ENCODE peak calls at places on chromosomes 4 and X, in five cellular contexts. Q, X, T, H and C are unnamed samples.

GRCh38 chrX:78997870-78998558 is 52.8 kb downstream of the P2RY10 start:
- DNase-seq in Q (no peak), X (no peak), T (no peak), H (no peak), C (no peak)

GRCh38 chr4:1356181-1356998 is 9.4 kb downstream of the UVSSA start:
- DNase-seq in Q (peak; percentile 64), X (peak; percentile 62), T (peak; percentile 30), H (peak; percentile 61), C (no peak)

GRCh38 chr4:83011779-83012630 is 1.4 kb upstream of the LIN54 start:
- DNase-seq in Q (peak; percentile 20), X (peak; percentile 30), T (no peak), H (no peak), C (peak; percentile 9)

GRCh38 chrX:148389629-148390028 is 110.8 kb upstream of the AFF2 start:
- DNase-seq in Q (no peak), X (no peak), T (no peak), H (no peak), C (no peak)

GRCh38 chr4:184415071-184415470 is 59.3 kb downstream of the IRF2 start:
- DNase-seq in Q (no peak), X (no peak), T (no peak), H (no peak), C (no peak)

GRCh38 chr4:77845929-77846328 is 16.7 kb upstream of the MRPL1 start:
- DNase-seq in Q (no peak), X (no peak), T (no peak), H (no peak), C (no peak)

GRCh38 chr4:33696586-33696985 is 2547.7 kb downstream of the ARAP2 start:
- DNase-seq in Q (no peak), X (no peak), T (peak; percentile 7), H (no peak), C (no peak)

GRCh38 chr4:169275180-169275579 is 4.4 kb upstream of the SH3RF1 start:
- DNase-seq in Q (no peak), X (no peak), T (no peak), H (no peak), C (no peak)

GRCh38 chrX:77572322-77572721 is 125.1 kb downstream of the FGF16 start:
- DNase-seq in Q (no peak), X (no peak), T (peak; percentile 21), H (no peak), C (no peak)

GRCh38 chr4:7412586-7412975 is 22.1 kb downstream of the PSAPL1 start:
- DNase-seq in Q (peak; percentile 2), X (peak; percentile 13), T (no peak), H (no peak), C (no peak)

DNA sequence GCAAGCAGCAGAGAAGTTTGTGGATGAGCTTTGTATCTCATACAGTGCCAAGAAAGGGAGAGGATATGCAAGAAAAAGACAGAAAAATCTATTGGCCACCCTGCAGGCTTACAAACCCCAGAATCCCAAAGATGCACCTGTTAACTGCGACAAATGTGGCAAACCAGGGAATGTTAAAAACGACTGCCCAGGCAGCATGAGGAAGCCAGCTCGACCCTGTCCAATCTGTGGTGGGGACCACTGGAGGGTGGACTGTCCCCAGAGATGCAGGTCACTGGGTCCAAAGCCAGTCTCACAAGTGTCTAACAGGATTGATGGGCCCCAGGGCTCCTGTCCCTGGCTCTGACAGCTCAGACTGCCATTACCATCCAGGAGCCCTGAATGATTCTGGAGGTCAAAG is 12.9 kb upstream of the COL25A1 start:
- DNase-seq in Q (no peak), X (no peak), T (no peak), H (no peak), C (no peak)
- TF ChIP-seq CTCF in Q (no peak), X (no peak), T (no peak), H (no peak), C (no peak)

GRCh38 chr4:173332963-173333657 is 1.0 kb downstream of the HMGB2 start:
- DNase-seq in Q (no peak), X (no peak), T (peak; percentile 8), H (no peak), C (no peak)
- H3K27ac ChIP-seq in Q (peak overlapping the region; percentile 99), X (peak overlapping the region; percentile 98), T (peak overlapping the region; percentile 98), H (peak overlapping the region; percentile 100), C (peak overlapping the region; percentile 99)

DNA sequence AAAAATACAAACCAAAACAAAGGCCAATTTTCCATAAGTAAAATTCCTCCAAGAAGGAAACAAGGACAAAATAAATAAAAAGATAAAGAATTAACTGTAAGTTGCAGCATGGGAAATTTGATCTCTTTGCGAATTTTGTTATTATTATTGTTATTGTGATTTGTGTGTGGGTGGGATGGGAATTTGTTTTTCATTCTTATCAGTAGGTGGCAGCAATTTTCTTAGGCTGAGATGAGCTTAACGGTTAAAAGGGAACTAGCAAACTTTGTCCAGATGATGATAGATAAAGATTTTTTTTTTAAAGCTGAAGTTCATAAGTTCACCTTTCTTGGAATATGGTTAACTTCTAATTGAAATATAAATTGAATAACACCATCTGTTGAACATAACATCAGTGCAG is 83.2 kb upstream of the IL1RAPL2 start:
- DNase-seq in Q (no peak), X (no peak), T (no peak), H (no peak), C (no peak)
- TF ChIP-seq CTCF in Q (no peak), X (no peak), T (no peak), H (peak; percentile 6), C (no peak)

GRCh38 chrX:70359458-70359857 is 63.7 kb upstream of the GDPD2 start:
- DNase-seq in Q (no peak), X (no peak), T (no peak), H (no peak), C (no peak)
- H3K27ac ChIP-seq in Q (no peak overlapping the region), X (no peak overlapping the region), T (no peak overlapping the region), H (no peak overlapping the region), C (no peak overlapping the region)

GRCh38 chr4:109803924-109804571 is 2.2 kb upstream of the CFI start:
- DNase-seq in Q (no peak), X (no peak), T (peak; percentile 67), H (no peak), C (no peak)
- TF ChIP-seq CTCF in Q (peak; percentile 56), X (peak; percentile 40), T (no peak), H (peak; percentile 24), C (peak; percentile 23)

DNA sequence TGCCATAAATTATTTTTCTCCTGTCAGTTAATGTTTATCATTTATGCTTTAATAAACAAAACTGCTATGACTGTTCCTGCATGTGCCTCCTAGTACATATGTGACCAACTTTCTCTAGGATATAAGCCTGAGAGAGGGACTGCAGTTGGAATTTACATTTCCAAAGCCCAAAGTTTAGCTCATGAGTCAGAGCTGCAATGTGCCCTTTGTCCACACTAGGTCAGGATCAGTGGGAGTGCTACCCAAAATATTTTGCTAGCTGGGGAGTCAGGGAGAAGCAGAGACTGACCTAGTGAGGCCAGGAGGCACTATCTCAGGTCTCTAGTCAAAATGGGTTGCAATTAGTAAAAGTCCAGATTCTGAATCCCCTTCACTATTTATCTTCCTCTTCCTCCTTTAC is 92.7 kb downstream of the AR start:
- DNase-seq in Q (no peak), X (no peak), T (peak; percentile 22), H (no peak), C (no peak)
- H3K27ac ChIP-seq in Q (no peak overlapping the region), X (no peak overlapping the region), T (no peak overlapping the region), H (no peak overlapping the region), C (no peak overlapping the region)

GRCh38 chrX:35726176-35726575 is 72.0 kb upstream of the MAGEB16 start:
- DNase-seq in Q (no peak), X (no peak), T (no peak), H (no peak), C (no peak)
- TF ChIP-seq CTCF in Q (no peak), X (no peak), T (no peak), H (no peak), C (no peak)